ENCODE peak calls at places on chromosomes 5 and 9, in four cellular contexts. One of them, this sample, is unnamed.
A peak's percentile ranks its signal among the peaks of the same experiment; 100 is the strongest.

GRCh38 chr9:99690573-99690972 is 131.1 kb upstream of the NR4A3 start:
- DNase-seq in AG10803: no peak
- DNase-seq in RCC 7860: no peak
- DNase-seq in colonic mucosa: no peak
- DNase-seq in this sample: no peak

GRCh38 chr9:137095664-137096517 is 9.1 kb downstream of the MAN1B1 start:
- DNase-seq in AG10803: no peak
- DNase-seq in RCC 7860: no peak
- DNase-seq in colonic mucosa: no peak
- DNase-seq in this sample: no peak

GRCh38 chr9:136178061-136178772 is 26.7 kb downstream of the LHX3 start:
- DNase-seq in AG10803: no peak
- DNase-seq in RCC 7860: no peak
- DNase-seq in colonic mucosa: no peak
- DNase-seq in this sample: no peak

GRCh38 chr5:34011521-34011920 is 3.7 kb upstream of the AMACR start:
- DNase-seq in AG10803: no peak
- DNase-seq in RCC 7860: no peak
- DNase-seq in colonic mucosa: no peak
- DNase-seq in this sample: no peak

GRCh38 chr9:89376741-89377140 is 58.4 kb downstream of the SECISBP2 start:
- DNase-seq in AG10803: no peak
- DNase-seq in RCC 7860: no peak
- DNase-seq in colonic mucosa: no peak
- DNase-seq in this sample: no peak

GRCh38 chr5:138316355-138316754 is 15.2 kb downstream of the CDC25C start:
- DNase-seq in AG10803: no peak
- DNase-seq in RCC 7860: no peak
- DNase-seq in colonic mucosa: no peak
- DNase-seq in this sample: no peak

GRCh38 chr9:126935630-126936029 is 21.0 kb downstream of the RALGPS1 start:
- DNase-seq in AG10803: peak; percentile 16
- DNase-seq in RCC 7860: no peak
- DNase-seq in colonic mucosa: no peak
- DNase-seq in this sample: no peak

GRCh38 chr5:40652441-40653220 is 27.1 kb upstream of the PTGER4 start:
- DNase-seq in AG10803: no peak
- DNase-seq in RCC 7860: no peak
- DNase-seq in colonic mucosa: peak; percentile 38
- DNase-seq in this sample: no peak

GRCh38 chr5:159341914-159342313 is 11.6 kb upstream of the IL12B start:
- DNase-seq in AG10803: peak; percentile 80
- DNase-seq in RCC 7860: peak; percentile 86
- DNase-seq in colonic mucosa: peak; percentile 54
- DNase-seq in this sample: peak; percentile 85

GRCh38 chr5:17803976-17804375 is 169.7 kb downstream of the TAF11L14 start:
- DNase-seq in AG10803: no peak
- DNase-seq in RCC 7860: no peak
- DNase-seq in colonic mucosa: no peak
- DNase-seq in this sample: no peak

GRCh38 chr9:107782381-107782780 is 292.8 kb upstream of the KLF4 start:
- DNase-seq in AG10803: peak; percentile 89
- DNase-seq in RCC 7860: no peak
- DNase-seq in colonic mucosa: no peak
- DNase-seq in this sample: no peak

GRCh38 chr9:95005276-95006141 is 279.0 kb downstream of the AOPEP start:
- DNase-seq in AG10803: no peak
- DNase-seq in RCC 7860: peak; percentile 35
- DNase-seq in colonic mucosa: no peak
- DNase-seq in this sample: no peak

GRCh38 chr5:119344231-119344630 is 11.6 kb upstream of the TNFAIP8 start:
- DNase-seq in AG10803: no peak
- DNase-seq in RCC 7860: no peak
- DNase-seq in colonic mucosa: no peak
- DNase-seq in this sample: no peak